ENCODE peak calls at places on chromosomes 11 and 22, in four cellular contexts. G is HT1080, S is midbrain, K is myocyte. R is an unnamed sample.

GRCh38 chr11:21630934-21631478 is 561.9 kb upstream of the ANO5 start:
- DNase-seq in S (no peak), G (no peak), K (no peak), R (no peak)

GRCh38 chr11:34464591-34465036 is 25.9 kb downstream of the CAT start:
- DNase-seq in G (no peak), S (no peak), K (no peak), R (no peak)

GRCh38 chr11:111402411-111402810 is 23.3 kb upstream of the POU2AF1 start:
- DNase-seq in K (no peak), S (no peak), G (no peak), R (peak)

GRCh38 chr11:108224366-108224765 is 1.5 kb downstream of the ATM start:
- DNase-seq in G (no peak), K (no peak), S (no peak), R (no peak)

GRCh38 chr11:73308963-73309960 is 1.2 kb downstream of the ARHGEF17 start:
- DNase-seq in K (peak), G (peak), S (no peak), R (no peak)

GRCh38 chr11:101775033-101775432 is 139.8 kb upstream of the CEP126 start:
- DNase-seq in S (no peak), G (no peak), K (no peak), R (no peak)

GRCh38 chr22:50085211-50085999 is at the start of gene MLC1:
- DNase-seq in S (peak), G (no peak), K (peak), R (peak)

GRCh38 chr22:50545522-50546325 is at the start of gene KLHDC7B:
- DNase-seq in K (no peak), S (no peak), G (no peak), R (no peak)

GRCh38 chr11:46490576-46491100 is 99.1 kb upstream of the CHRM4 start:
- DNase-seq in G (peak), K (no peak), S (no peak), R (no peak)

GRCh38 chr11:13386567-13386966 is 76.5 kb downstream of the BTBD10 start:
- DNase-seq in S (no peak), G (no peak), K (no peak), R (no peak)